ENCODE peak calls at places on chromosomes 1 and 21, in seven cellular contexts. F, J, R, P, E, K and G are unnamed samples.

GRCh38 chr1:55214214-55214902 is 806 bp downstream of the USP24 start:
- DNase-seq in F (peak; percentile 79), J (peak; percentile 89), R (peak; percentile 69), P (peak; percentile 87), E (peak; percentile 51), K (peak; percentile 80), G (peak; percentile 32)

GRCh38 chr1:170162385-170163226 is 16.8 kb downstream of the NTMT2 start:
- DNase-seq in F (no peak), J (no peak), R (peak; percentile 70), P (peak; percentile 63), E (no peak), K (peak; percentile 73), G (peak; percentile 44)

GRCh38 chr1:41925712-41926111 is 7.0 kb upstream of the HIVEP3 start:
- DNase-seq in F (no peak), J (no peak), R (no peak), P (no peak), E (no peak), K (no peak), G (no peak)

GRCh38 chr1:212738330-212738729 is 38.7 kb upstream of the BATF3 start:
- DNase-seq in F (no peak), J (no peak), R (no peak), P (no peak), E (no peak), K (no peak), G (no peak)

GRCh38 chr1:207336559-207337467 is 15.3 kb downstream of the CD55 start:
- DNase-seq in F (no peak), J (no peak), R (no peak), P (no peak), E (peak; percentile 63), K (no peak), G (no peak)

GRCh38 chr1:47582891-47583608 is 145.2 kb downstream of the FOXD2 start:
- DNase-seq in F (no peak), J (no peak), R (peak; percentile 48), P (peak; percentile 42), E (no peak), K (no peak), G (no peak)

GRCh38 chr1:8314346-8315280 is 3.3 kb upstream of the SLC45A1 start:
- DNase-seq in F (peak; percentile 84), J (no peak), R (peak; percentile 86), P (peak; percentile 94), E (peak; percentile 39), K (peak; percentile 90), G (peak; percentile 83)

GRCh38 chr21:29696947-29697346 is 242.8 kb downstream of the GRIK1 start:
- DNase-seq in F (no peak), J (no peak), R (no peak), P (no peak), E (no peak), K (no peak), G (no peak)

GRCh38 chr1:40382601-40383000 is 9.1 kb downstream of the SMAP2 start:
- DNase-seq in F (no peak), J (no peak), R (no peak), P (no peak), E (no peak), K (no peak), G (no peak)

GRCh38 chr1:84277343-84278059 is 24.0 kb upstream of the SAMD13 start:
- DNase-seq in F (no peak), J (no peak), R (no peak), P (no peak), E (no peak), K (no peak), G (no peak)

GRCh38 chr1:59543211-59543668 is 246.3 kb downstream of the FGGY start:
- DNase-seq in F (no peak), J (no peak), R (no peak), P (peak; percentile 58), E (no peak), K (peak; percentile 16), G (no peak)

GRCh38 chr1:86169625-86170024 is 13.1 kb upstream of the COL24A1 start:
- DNase-seq in F (no peak), J (no peak), R (no peak), P (no peak), E (no peak), K (no peak), G (no peak)

GRCh38 chr1:30893776-30894507 is 14.6 kb downstream of the SDC3 start:
- DNase-seq in F (no peak), J (no peak), R (no peak), P (no peak), E (no peak), K (peak; percentile 74), G (no peak)

GRCh38 chr21:42258150-42258884 is 39.4 kb downstream of the ABCG1 start:
- DNase-seq in F (peak; percentile 87), J (peak; percentile 85), R (peak; percentile 76), P (peak; percentile 92), E (peak; percentile 87), K (peak; percentile 80), G (peak; percentile 72)

GRCh38 chr21:42256316-42256715 is 37.4 kb downstream of the ABCG1 start:
- DNase-seq in F (no peak), J (no peak), R (no peak), P (no peak), E (no peak), K (no peak), G (no peak)

GRCh38 chr21:42260121-42260520 is 41.2 kb downstream of the ABCG1 start:
- DNase-seq in F (no peak), J (no peak), R (no peak), P (no peak), E (no peak), K (no peak), G (no peak)

GRCh38 chr21:42257091-42257760 is 38.3 kb downstream of the ABCG1 start:
- DNase-seq in F (no peak), J (no peak), R (no peak), P (no peak), E (no peak), K (no peak), G (peak; percentile 76)

GRCh38 chr21:42258885-42259407 is 40.0 kb downstream of the ABCG1 start:
- DNase-seq in F (no peak), J (no peak), R (no peak), P (no peak), E (no peak), K (no peak), G (no peak)
- TF ChIP-seq CTCF in F (no peak), J (no peak), R (no peak), P (peak; percentile 41), E (peak; percentile 54), K (no peak), G (no peak)

GRCh38 chr1:28248273-28249012 is 10.9 kb upstream of the SESN2 start:
- DNase-seq in F (peak; percentile 84), J (peak; percentile 83), R (peak; percentile 88), P (peak; percentile 95), E (peak; percentile 88), K (peak; percentile 81), G (peak; percentile 80)

GRCh38 chr1:28246427-28246832 is 10.5 kb downstream of the ATP5IF1 start:
- DNase-seq in F (no peak), J (no peak), R (no peak), P (no peak), E (peak; percentile 86), K (no peak), G (peak; percentile 48)

GRCh38 chr1:28249879-28250295 is 9.4 kb upstream of the SESN2 start:
- DNase-seq in F (no peak), J (no peak), R (no peak), P (no peak), E (no peak), K (no peak), G (no peak)

GRCh38 chr1:28249013-28249870 is 10.1 kb upstream of the SESN2 start:
- DNase-seq in F (peak; percentile 90), J (peak; percentile 83), R (peak; percentile 84), P (no peak), E (peak; percentile 85), K (peak; percentile 50), G (peak; percentile 77)

DNA sequence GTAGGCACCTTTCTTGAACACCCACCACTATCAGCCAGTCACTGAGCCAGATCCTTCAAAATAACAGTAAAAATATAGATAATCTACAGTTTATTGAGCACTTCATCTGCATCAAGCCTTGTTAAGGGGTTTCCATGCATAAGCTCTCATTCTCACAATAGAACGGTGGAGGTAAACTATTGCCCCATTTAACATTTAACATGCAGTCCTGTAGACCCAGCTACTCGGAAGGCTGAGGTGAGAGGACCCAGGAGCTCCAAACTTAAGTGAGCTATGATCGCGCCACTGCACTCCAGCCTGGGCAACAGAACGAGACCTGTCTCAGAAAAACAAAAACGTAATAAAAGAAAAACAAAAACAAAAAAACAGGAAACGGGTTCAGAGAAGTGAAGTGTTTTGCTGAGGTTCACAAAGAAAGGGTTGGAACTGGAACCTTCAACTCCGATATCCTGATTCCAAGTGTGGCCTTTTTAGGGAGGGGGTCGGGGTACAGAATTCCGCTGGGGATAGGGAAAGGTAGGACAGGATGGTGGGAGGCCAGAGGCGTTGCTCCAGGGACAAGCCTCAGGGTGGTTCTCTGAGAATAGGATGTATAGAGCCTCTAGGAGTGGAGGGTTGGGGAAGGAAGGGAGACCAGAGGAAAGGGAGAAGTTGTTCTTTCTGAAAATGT is 11.6 kb upstream of the SESN2 start:
- DNase-seq in F (no peak), J (no peak), R (no peak), P (no peak), E (no peak), K (no peak), G (no peak)
- H3K4me3 ChIP-seq in F (peak overlapping the region; percentile 44), J (peak overlapping the region; percentile 38), R (peak overlapping the region; percentile 70), P (peak overlapping the region; percentile 89), E (peak overlapping the region; percentile 72), K (peak overlapping the region; percentile 61), G (peak overlapping the region; percentile 4)

DNA sequence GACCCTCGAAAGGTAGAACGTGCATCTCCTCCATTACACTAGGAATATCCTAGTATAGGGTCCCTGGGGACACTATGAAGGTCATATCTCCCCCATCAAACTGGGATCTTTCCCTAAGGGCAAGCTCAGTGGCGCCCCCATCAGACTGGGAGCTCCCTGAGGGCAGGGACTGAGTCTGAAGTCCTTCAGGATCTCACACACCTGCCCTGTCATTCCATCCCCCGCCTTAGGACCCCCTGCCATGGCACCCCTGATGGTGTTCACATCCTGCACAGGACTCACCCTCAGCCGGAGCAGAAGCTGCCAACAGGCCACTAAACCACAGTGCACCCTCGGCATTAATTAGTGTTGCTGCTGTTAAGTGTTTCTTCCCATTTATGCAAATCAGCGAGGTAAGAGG is 50.4 kb downstream of the IGSF21 start:
- DNase-seq in F (no peak), J (no peak), R (no peak), P (no peak), E (no peak), K (no peak), G (no peak)
- TF ChIP-seq CTCF in F (no peak), J (no peak), R (no peak), P (no peak), E (no peak), K (no peak), G (no peak)

DNA sequence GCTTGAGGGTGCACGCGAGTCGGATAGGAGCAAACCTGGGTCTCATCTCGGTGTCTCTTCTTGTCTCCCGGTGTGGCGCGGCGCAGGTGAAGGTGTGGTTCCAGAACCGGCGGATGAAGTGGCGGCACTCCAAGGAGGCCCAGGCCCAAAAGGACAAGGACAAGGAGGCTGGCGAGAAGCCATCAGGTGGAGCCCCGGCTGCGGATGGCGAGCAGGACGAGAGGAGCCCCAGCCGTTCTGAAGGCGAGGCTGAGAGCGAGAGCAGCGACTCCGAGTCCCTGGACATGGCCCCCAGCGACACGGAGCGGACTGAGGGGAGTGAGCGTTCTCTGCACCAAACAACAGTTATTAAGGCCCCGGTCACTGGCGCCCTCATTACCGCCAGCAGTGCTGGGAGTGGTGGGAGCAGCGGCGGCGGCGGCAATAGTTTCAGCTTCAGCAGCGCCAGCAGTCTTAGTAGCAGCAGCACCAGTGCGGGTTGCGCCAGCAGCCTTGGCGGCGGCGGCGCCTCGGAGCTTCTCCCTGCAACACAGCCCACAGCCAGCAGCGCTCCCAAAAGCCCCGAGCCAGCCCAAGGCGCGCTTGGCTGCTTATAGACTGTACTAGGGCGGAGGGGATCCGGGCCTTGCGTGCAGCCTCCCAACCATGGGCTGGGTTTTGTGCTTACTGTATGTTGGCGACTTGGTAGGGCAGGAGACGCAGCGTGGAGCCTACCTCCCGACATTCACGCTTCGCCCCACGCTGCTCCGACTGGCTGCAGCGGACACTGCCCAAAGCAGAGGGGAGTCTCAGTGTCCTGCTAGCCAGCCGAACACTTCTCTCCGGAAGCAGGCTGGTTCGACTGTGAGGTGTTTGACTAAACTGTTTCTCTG is 5.1 kb downstream of the HLX start:
- DNase-seq in F (no peak), J (peak; percentile 74), R (no peak), P (peak; percentile 91), E (no peak), K (peak; percentile 91), G (no peak)
- H3K4me3 ChIP-seq in F (no peak overlapping the region), J (no peak overlapping the region), R (no peak overlapping the region), P (peak overlapping the region; percentile 65), E (no peak overlapping the region), K (peak overlapping the region; percentile 40), G (peak overlapping the region; percentile 13)